ENCODE peak calls at places on chromosome 7, in ten cellular contexts. One of them, this sample, is unnamed.
A peak's percentile ranks its signal among the peaks of the same experiment; 100 is the strongest.

GRCh38 chr7:47610506-47611044 is 28.7 kb upstream of the TNS3 start:
- DNase-seq in left ventricle myocardium inferior: no peak
- DNase-seq in LoVo: no peak
- DNase-seq in iris pigment epithelial cell: peak; percentile 84
- DNase-seq in nephron progenitor cell: no peak
- DNase-seq in A673: no peak
- DNase-seq in A549: peak; percentile 94
- DNase-seq in anterior cingulate cortex: no peak
- DNase-seq in activated CD8-positive, alpha-beta memory T cell treated with anti-CD3 and anti-CD28 coated beads for 48 hours: no peak
- DNase-seq in ELF-1: no peak
- DNase-seq in this sample: peak; percentile 83

GRCh38 chr7:127995157-127995865 is 35.9 kb downstream of the LRRC4 start:
- DNase-seq in activated CD8-positive, alpha-beta memory T cell treated with anti-CD3 and anti-CD28 coated beads for 48 hours: no peak
- DNase-seq in A549: no peak
- DNase-seq in left ventricle myocardium inferior: no peak
- DNase-seq in anterior cingulate cortex: no peak
- DNase-seq in nephron progenitor cell: no peak
- DNase-seq in iris pigment epithelial cell: peak; percentile 54
- DNase-seq in ELF-1: no peak
- DNase-seq in LoVo: no peak
- DNase-seq in A673: no peak
- DNase-seq in this sample: peak; percentile 66

GRCh38 chr7:50682079-50682478 is 100.6 kb downstream of the GRB10 start:
- DNase-seq in activated CD8-positive, alpha-beta memory T cell treated with anti-CD3 and anti-CD28 coated beads for 48 hours: no peak
- DNase-seq in ELF-1: peak; percentile 19
- DNase-seq in left ventricle myocardium inferior: no peak
- DNase-seq in nephron progenitor cell: no peak
- DNase-seq in A549: no peak
- DNase-seq in iris pigment epithelial cell: no peak
- DNase-seq in A673: no peak
- DNase-seq in LoVo: no peak
- DNase-seq in anterior cingulate cortex: no peak
- DNase-seq in this sample: no peak

GRCh38 chr7:30468791-30469190 is 9.8 kb downstream of the NOD1 start:
- DNase-seq in anterior cingulate cortex: no peak
- DNase-seq in A549: no peak
- DNase-seq in iris pigment epithelial cell: peak; percentile 82
- DNase-seq in LoVo: no peak
- DNase-seq in activated CD8-positive, alpha-beta memory T cell treated with anti-CD3 and anti-CD28 coated beads for 48 hours: no peak
- DNase-seq in left ventricle myocardium inferior: no peak
- DNase-seq in ELF-1: no peak
- DNase-seq in nephron progenitor cell: no peak
- DNase-seq in A673: no peak
- DNase-seq in this sample: no peak

GRCh38 chr7:31937982-31938381 is 132.2 kb downstream of the PDE1C start:
- DNase-seq in ELF-1: no peak
- DNase-seq in activated CD8-positive, alpha-beta memory T cell treated with anti-CD3 and anti-CD28 coated beads for 48 hours: no peak
- DNase-seq in iris pigment epithelial cell: no peak
- DNase-seq in A549: no peak
- DNase-seq in A673: no peak
- DNase-seq in left ventricle myocardium inferior: no peak
- DNase-seq in LoVo: no peak
- DNase-seq in anterior cingulate cortex: no peak
- DNase-seq in nephron progenitor cell: no peak
- DNase-seq in this sample: no peak

GRCh38 chr7:151091431-151091830 is 5.2 kb downstream of the AGAP3 start:
- DNase-seq in left ventricle myocardium inferior: no peak
- DNase-seq in nephron progenitor cell: no peak
- DNase-seq in A549: peak; percentile 56
- DNase-seq in ELF-1: peak; percentile 82
- DNase-seq in activated CD8-positive, alpha-beta memory T cell treated with anti-CD3 and anti-CD28 coated beads for 48 hours: no peak
- DNase-seq in iris pigment epithelial cell: no peak
- DNase-seq in LoVo: no peak
- DNase-seq in A673: no peak
- DNase-seq in anterior cingulate cortex: no peak
- DNase-seq in this sample: no peak

GRCh38 chr7:157652954-157653826 is 316.4 kb downstream of the DNAJB6 start:
- DNase-seq in activated CD8-positive, alpha-beta memory T cell treated with anti-CD3 and anti-CD28 coated beads for 48 hours: no peak
- DNase-seq in LoVo: no peak
- DNase-seq in A673: no peak
- DNase-seq in anterior cingulate cortex: no peak
- DNase-seq in iris pigment epithelial cell: no peak
- DNase-seq in left ventricle myocardium inferior: no peak
- DNase-seq in nephron progenitor cell: no peak
- DNase-seq in A549: no peak
- DNase-seq in ELF-1: no peak
- DNase-seq in this sample: no peak

GRCh38 chr7:44383566-44383965 is 58.2 kb upstream of the CAMK2B start:
- DNase-seq in ELF-1: no peak
- DNase-seq in A673: no peak
- DNase-seq in activated CD8-positive, alpha-beta memory T cell treated with anti-CD3 and anti-CD28 coated beads for 48 hours: no peak
- DNase-seq in A549: no peak
- DNase-seq in nephron progenitor cell: no peak
- DNase-seq in LoVo: no peak
- DNase-seq in anterior cingulate cortex: no peak
- DNase-seq in left ventricle myocardium inferior: no peak
- DNase-seq in iris pigment epithelial cell: peak; percentile 89
- DNase-seq in this sample: peak; percentile 96

GRCh38 chr7:133315332-133316040 is 62.6 kb downstream of the EXOC4 start:
- DNase-seq in A549: no peak
- DNase-seq in LoVo: no peak
- DNase-seq in nephron progenitor cell: no peak
- DNase-seq in left ventricle myocardium inferior: no peak
- DNase-seq in iris pigment epithelial cell: peak; percentile 67
- DNase-seq in A673: no peak
- DNase-seq in anterior cingulate cortex: no peak
- DNase-seq in ELF-1: no peak
- DNase-seq in activated CD8-positive, alpha-beta memory T cell treated with anti-CD3 and anti-CD28 coated beads for 48 hours: no peak
- DNase-seq in this sample: peak; percentile 55

GRCh38 chr7:2894118-2894940 is 50.2 kb upstream of the GNA12 start:
- DNase-seq in iris pigment epithelial cell: no peak
- DNase-seq in A673: no peak
- DNase-seq in LoVo: no peak
- DNase-seq in A549: no peak
- DNase-seq in anterior cingulate cortex: no peak
- DNase-seq in left ventricle myocardium inferior: no peak
- DNase-seq in activated CD8-positive, alpha-beta memory T cell treated with anti-CD3 and anti-CD28 coated beads for 48 hours: peak; percentile 40
- DNase-seq in ELF-1: no peak
- DNase-seq in nephron progenitor cell: no peak
- DNase-seq in this sample: no peak

GRCh38 chr7:103762907-103763306 is 226.6 kb downstream of the RELN start:
- DNase-seq in anterior cingulate cortex: no peak
- DNase-seq in activated CD8-positive, alpha-beta memory T cell treated with anti-CD3 and anti-CD28 coated beads for 48 hours: no peak
- DNase-seq in LoVo: no peak
- DNase-seq in iris pigment epithelial cell: no peak
- DNase-seq in A673: no peak
- DNase-seq in left ventricle myocardium inferior: no peak
- DNase-seq in A549: no peak
- DNase-seq in ELF-1: no peak
- DNase-seq in nephron progenitor cell: no peak
- DNase-seq in this sample: no peak

GRCh38 chr7:28125381-28126046 is 55.1 kb downstream of the JAZF1 start:
- DNase-seq in left ventricle myocardium inferior: no peak
- DNase-seq in A673: no peak
- DNase-seq in A549: no peak
- DNase-seq in activated CD8-positive, alpha-beta memory T cell treated with anti-CD3 and anti-CD28 coated beads for 48 hours: no peak
- DNase-seq in anterior cingulate cortex: no peak
- DNase-seq in ELF-1: no peak
- DNase-seq in nephron progenitor cell: no peak
- DNase-seq in LoVo: no peak
- DNase-seq in iris pigment epithelial cell: peak; percentile 76
- DNase-seq in this sample: no peak

GRCh38 chr7:151137076-151137611 is 30.4 kb downstream of the GBX1 start:
- DNase-seq in activated CD8-positive, alpha-beta memory T cell treated with anti-CD3 and anti-CD28 coated beads for 48 hours: no peak
- DNase-seq in ELF-1: peak; percentile 80
- DNase-seq in A549: no peak
- DNase-seq in nephron progenitor cell: no peak
- DNase-seq in LoVo: no peak
- DNase-seq in anterior cingulate cortex: no peak
- DNase-seq in A673: no peak
- DNase-seq in iris pigment epithelial cell: no peak
- DNase-seq in left ventricle myocardium inferior: no peak
- DNase-seq in this sample: no peak

GRCh38 chr7:102473271-102473991 is 5.3 kb downstream of the POLR2J start:
- DNase-seq in A673: no peak
- DNase-seq in LoVo: no peak
- DNase-seq in iris pigment epithelial cell: no peak
- DNase-seq in ELF-1: no peak
- DNase-seq in A549: no peak
- DNase-seq in left ventricle myocardium inferior: no peak
- DNase-seq in activated CD8-positive, alpha-beta memory T cell treated with anti-CD3 and anti-CD28 coated beads for 48 hours: no peak
- DNase-seq in nephron progenitor cell: no peak
- DNase-seq in anterior cingulate cortex: no peak
- DNase-seq in this sample: peak; percentile 38

GRCh38 chr7:150824379-150825177 is 24.0 kb downstream of the TMEM176A start:
- DNase-seq in anterior cingulate cortex: no peak
- DNase-seq in LoVo: no peak
- DNase-seq in activated CD8-positive, alpha-beta memory T cell treated with anti-CD3 and anti-CD28 coated beads for 48 hours: no peak
- DNase-seq in nephron progenitor cell: no peak
- DNase-seq in left ventricle myocardium inferior: no peak
- DNase-seq in A549: peak; percentile 37
- DNase-seq in A673: no peak
- DNase-seq in iris pigment epithelial cell: no peak
- DNase-seq in ELF-1: no peak
- DNase-seq in this sample: no peak

GRCh38 chr7:158672975-158673374 is 31.6 kb downstream of the NCAPG2 start:
- DNase-seq in LoVo: no peak
- DNase-seq in iris pigment epithelial cell: peak; percentile 62
- DNase-seq in A673: no peak
- DNase-seq in A549: peak; percentile 66
- DNase-seq in activated CD8-positive, alpha-beta memory T cell treated with anti-CD3 and anti-CD28 coated beads for 48 hours: no peak
- DNase-seq in left ventricle myocardium inferior: no peak
- DNase-seq in ELF-1: no peak
- DNase-seq in nephron progenitor cell: no peak
- DNase-seq in anterior cingulate cortex: no peak
- DNase-seq in this sample: peak; percentile 57

GRCh38 chr7:110762514-110762913 is 328.4 kb upstream of the LRRN3 start:
- DNase-seq in LoVo: no peak
- DNase-seq in anterior cingulate cortex: no peak
- DNase-seq in A549: no peak
- DNase-seq in activated CD8-positive, alpha-beta memory T cell treated with anti-CD3 and anti-CD28 coated beads for 48 hours: no peak
- DNase-seq in nephron progenitor cell: no peak
- DNase-seq in ELF-1: no peak
- DNase-seq in left ventricle myocardium inferior: no peak
- DNase-seq in A673: no peak
- DNase-seq in iris pigment epithelial cell: no peak
- DNase-seq in this sample: no peak

GRCh38 chr7:84490661-84491060 is 296.1 kb upstream of the SEMA3A start:
- DNase-seq in A673: no peak
- DNase-seq in anterior cingulate cortex: no peak
- DNase-seq in A549: no peak
- DNase-seq in iris pigment epithelial cell: peak; percentile 18
- DNase-seq in nephron progenitor cell: no peak
- DNase-seq in activated CD8-positive, alpha-beta memory T cell treated with anti-CD3 and anti-CD28 coated beads for 48 hours: no peak
- DNase-seq in LoVo: no peak
- DNase-seq in left ventricle myocardium inferior: no peak
- DNase-seq in ELF-1: no peak
- DNase-seq in this sample: peak; percentile 16

GRCh38 chr7:20307119-20307518 is 23.6 kb upstream of the ITGB8 start:
- DNase-seq in activated CD8-positive, alpha-beta memory T cell treated with anti-CD3 and anti-CD28 coated beads for 48 hours: no peak
- DNase-seq in left ventricle myocardium inferior: no peak
- DNase-seq in anterior cingulate cortex: no peak
- DNase-seq in ELF-1: peak; percentile 9
- DNase-seq in nephron progenitor cell: no peak
- DNase-seq in LoVo: no peak
- DNase-seq in A549: peak; percentile 55
- DNase-seq in A673: no peak
- DNase-seq in iris pigment epithelial cell: peak; percentile 47
- DNase-seq in this sample: peak; percentile 82

GRCh38 chr7:22356855-22357310 is at the start of gene RAPGEF5:
- DNase-seq in A549: no peak
- DNase-seq in LoVo: peak; percentile 69
- DNase-seq in iris pigment epithelial cell: no peak
- DNase-seq in A673: peak; percentile 43
- DNase-seq in nephron progenitor cell: peak; percentile 55
- DNase-seq in ELF-1: no peak
- DNase-seq in activated CD8-positive, alpha-beta memory T cell treated with anti-CD3 and anti-CD28 coated beads for 48 hours: no peak
- DNase-seq in left ventricle myocardium inferior: no peak
- DNase-seq in anterior cingulate cortex: no peak
- DNase-seq in this sample: no peak

GRCh38 chr7:157412021-157412443 is 75.2 kb downstream of the DNAJB6 start:
- DNase-seq in activated CD8-positive, alpha-beta memory T cell treated with anti-CD3 and anti-CD28 coated beads for 48 hours: no peak
- DNase-seq in A673: no peak
- DNase-seq in anterior cingulate cortex: no peak
- DNase-seq in LoVo: no peak
- DNase-seq in iris pigment epithelial cell: peak; percentile 91
- DNase-seq in nephron progenitor cell: no peak
- DNase-seq in ELF-1: no peak
- DNase-seq in left ventricle myocardium inferior: peak; percentile 1
- DNase-seq in A549: no peak
- DNase-seq in this sample: peak; percentile 90

GRCh38 chr7:151599401-151600227 is 79.9 kb upstream of the RHEB start:
- DNase-seq in LoVo: peak; percentile 43
- DNase-seq in activated CD8-positive, alpha-beta memory T cell treated with anti-CD3 and anti-CD28 coated beads for 48 hours: no peak
- DNase-seq in A673: no peak
- DNase-seq in iris pigment epithelial cell: peak; percentile 96
- DNase-seq in ELF-1: no peak
- DNase-seq in nephron progenitor cell: no peak
- DNase-seq in anterior cingulate cortex: no peak
- DNase-seq in left ventricle myocardium inferior: no peak
- DNase-seq in A549: peak; percentile 66
- DNase-seq in this sample: peak; percentile 98

GRCh38 chr7:2662273-2663120 is 25.5 kb upstream of the AMZ1 start:
- DNase-seq in A549: no peak
- DNase-seq in LoVo: no peak
- DNase-seq in anterior cingulate cortex: no peak
- DNase-seq in iris pigment epithelial cell: no peak
- DNase-seq in activated CD8-positive, alpha-beta memory T cell treated with anti-CD3 and anti-CD28 coated beads for 48 hours: no peak
- DNase-seq in nephron progenitor cell: no peak
- DNase-seq in left ventricle myocardium inferior: no peak
- DNase-seq in A673: no peak
- DNase-seq in ELF-1: no peak
- DNase-seq in this sample: no peak

GRCh38 chr7:50302486-50303081 is 1.9 kb upstream of the IKZF1 start:
- DNase-seq in activated CD8-positive, alpha-beta memory T cell treated with anti-CD3 and anti-CD28 coated beads for 48 hours: no peak
- DNase-seq in iris pigment epithelial cell: no peak
- DNase-seq in A549: no peak
- DNase-seq in nephron progenitor cell: no peak
- DNase-seq in LoVo: no peak
- DNase-seq in A673: no peak
- DNase-seq in anterior cingulate cortex: no peak
- DNase-seq in ELF-1: peak; percentile 22
- DNase-seq in left ventricle myocardium inferior: no peak
- DNase-seq in this sample: no peak

GRCh38 chr7:1700536-1701333 is 30.7 kb downstream of the ELFN1 start:
- DNase-seq in ELF-1: peak; percentile 0
- DNase-seq in nephron progenitor cell: no peak
- DNase-seq in A549: no peak
- DNase-seq in left ventricle myocardium inferior: no peak
- DNase-seq in A673: no peak
- DNase-seq in anterior cingulate cortex: no peak
- DNase-seq in iris pigment epithelial cell: no peak
- DNase-seq in LoVo: no peak
- DNase-seq in activated CD8-positive, alpha-beta memory T cell treated with anti-CD3 and anti-CD28 coated beads for 48 hours: no peak
- DNase-seq in this sample: no peak

GRCh38 chr7:101315336-101315735 is 6.3 kb downstream of the IFT22 start:
- DNase-seq in nephron progenitor cell: peak; percentile 62
- DNase-seq in left ventricle myocardium inferior: no peak
- DNase-seq in A673: peak; percentile 72
- DNase-seq in ELF-1: peak; percentile 47
- DNase-seq in activated CD8-positive, alpha-beta memory T cell treated with anti-CD3 and anti-CD28 coated beads for 48 hours: no peak
- DNase-seq in anterior cingulate cortex: no peak
- DNase-seq in LoVo: peak; percentile 60
- DNase-seq in A549: peak; percentile 78
- DNase-seq in iris pigment epithelial cell: peak; percentile 71
- DNase-seq in this sample: peak; percentile 57

GRCh38 chr7:107961399-107961798 is 41.6 kb downstream of the LAMB1 start:
- DNase-seq in anterior cingulate cortex: no peak
- DNase-seq in iris pigment epithelial cell: no peak
- DNase-seq in activated CD8-positive, alpha-beta memory T cell treated with anti-CD3 and anti-CD28 coated beads for 48 hours: no peak
- DNase-seq in A673: no peak
- DNase-seq in LoVo: no peak
- DNase-seq in ELF-1: no peak
- DNase-seq in left ventricle myocardium inferior: peak; percentile 76
- DNase-seq in A549: no peak
- DNase-seq in nephron progenitor cell: no peak
- DNase-seq in this sample: no peak

GRCh38 chr7:88322151-88322550 is 15.5 kb upstream of the STEAP4 start:
- DNase-seq in nephron progenitor cell: no peak
- DNase-seq in ELF-1: no peak
- DNase-seq in activated CD8-positive, alpha-beta memory T cell treated with anti-CD3 and anti-CD28 coated beads for 48 hours: no peak
- DNase-seq in A549: no peak
- DNase-seq in anterior cingulate cortex: no peak
- DNase-seq in LoVo: peak; percentile 22
- DNase-seq in left ventricle myocardium inferior: no peak
- DNase-seq in iris pigment epithelial cell: no peak
- DNase-seq in A673: no peak
- DNase-seq in this sample: no peak

This sample was measured in LHCN-M2.